ENCODE peak calls at places on chromosomes 12 and 14, in five cellular contexts. B is GM12878, G is K562, S is HepG2, R is H1. J is an unnamed sample.

GRCh38 chr14:81767266-81767987 is 233.8 kb upstream of the SEL1L start:
- DNase-seq in B (no peak), R (no peak), G (no peak), S (no peak), J (no peak)

GRCh38 chr12:132483208-132483607 is 6.7 kb upstream of the FBRSL1 start:
- DNase-seq in R (no peak), S (no peak), B (no peak), G (no peak), J (no peak)

GRCh38 chr12:2294651-2295475 is 242.1 kb downstream of the CACNA1C start:
- DNase-seq in B (no peak), R (no peak), G (no peak), S (no peak), J (no peak)

GRCh38 chr14:76759589-76759988 is 1.7 kb upstream of the VASH1 start:
- DNase-seq in R (no peak), S (no peak), B (no peak), G (no peak), J (peak; percentile 1)

GRCh38 chr12:100826323-100826722 is 31.7 kb downstream of the ANO4 start:
- DNase-seq in B (no peak), R (no peak), S (peak; percentile 23), G (peak; percentile 34), J (peak; percentile 70)

GRCh38 chr14:102732924-102733323 is 44.3 kb upstream of the TRAF3 start:
- DNase-seq in R (no peak), B (no peak), S (no peak), G (no peak), J (no peak)

GRCh38 chr12:50537538-50537919 is 32.7 kb downstream of the DIP2B start:
- DNase-seq in B (no peak), R (no peak), G (no peak), S (no peak), J (no peak)

GRCh38 chr12:2454778-2455177 is 340.0 kb upstream of the FKBP4 start:
- DNase-seq in G (no peak), B (no peak), R (no peak), S (no peak), J (no peak)

GRCh38 chr14:67971627-67972625 is 152.3 kb downstream of the RAD51B start:
- DNase-seq in G (no peak), S (no peak), R (no peak), B (no peak), J (no peak)

GRCh38 chr14:76844223-76844622 is 18.0 kb downstream of the LRRC74A start:
- DNase-seq in B (no peak), R (no peak), S (no peak), G (no peak), J (no peak)

GRCh38 chr14:35696119-35696518 is 113.0 kb downstream of the RALGAPA1 start:
- DNase-seq in S (no peak), B (no peak), G (no peak), R (no peak), J (no peak)

GRCh38 chr12:754238-754816 is 1.9 kb downstream of the WNK1 start:
- DNase-seq in G (no peak), B (no peak), R (no peak), S (no peak), J (no peak)

GRCh38 chr12:57529831-57530230 is 7.2 kb downstream of the MBD6 start:
- DNase-seq in R (no peak), S (no peak), G (no peak), B (no peak), J (no peak)

GRCh38 chr14:22871962-22872832 is 657 bp downstream of the LRP10 start:
- DNase-seq in S (peak; percentile 84), B (no peak), R (no peak), G (peak; percentile 83), J (peak; percentile 94)

GRCh38 chr12:71197460-71197859 is 39.7 kb upstream of the TSPAN8 start:
- DNase-seq in S (no peak), B (no peak), G (no peak), R (no peak), J (no peak)

GRCh38 chr14:53151867-53152626 is 1.1 kb downstream of the DDHD1 start:
- DNase-seq in S (peak; percentile 29), B (no peak), R (no peak), G (peak; percentile 28), J (peak; percentile 46)

GRCh38 chr14:77607741-77608302 is 8.6 kb downstream of the SPTLC2 start:
- DNase-seq in G (no peak), R (no peak), S (no peak), B (no peak), J (no peak)

GRCh38 chr12:79936670-79937069 is 1.8 kb upstream of the PPP1R12A start:
- DNase-seq in R (no peak), G (no peak), B (no peak), S (no peak), J (no peak)

GRCh38 chr12:57012600-57013465 is 3.5 kb downstream of the TAC3 start:
- DNase-seq in G (no peak), R (no peak), B (peak; percentile 32), S (no peak), J (no peak)

GRCh38 chr12:131271724-131272123 is 318.0 kb downstream of the ADGRD1 start:
- DNase-seq in G (no peak), B (no peak), S (no peak), R (no peak), J (no peak)

GRCh38 chr14:26276757-26277156 is 321.1 kb downstream of the NOVA1 start:
- DNase-seq in R (no peak), B (no peak), S (no peak), G (no peak), J (peak; percentile 38)

GRCh38 chr14:102731871-102732800 is 45.1 kb upstream of the TRAF3 start:
- DNase-seq in G (no peak), S (no peak), R (no peak), B (no peak), J (no peak)

GRCh38 chr12:8605057-8605456 is 7.6 kb downstream of the AICDA start:
- DNase-seq in G (no peak), B (no peak), R (no peak), S (no peak), J (no peak)

GRCh38 chr14:28382460-28383220 is 383.9 kb upstream of the FOXG1 start:
- DNase-seq in G (no peak), S (peak; percentile 44), B (no peak), R (no peak), J (no peak)
- TF ChIP-seq ATF2 in G (no peak), S (no peak), B (no peak), R (no peak), J (no peak)

GRCh38 chr14:105475269-105475915 is 771 bp downstream of the CRIP2 start:
- DNase-seq in G (no peak), R (no peak), B (no peak), S (no peak), J (no peak)

GRCh38 chr14:105472496-105472991 is 2.1 kb upstream of the CRIP2 start:
- DNase-seq in B (no peak), S (no peak), G (no peak), R (no peak), J (no peak)

GRCh38 chr14:105473033-105473676 is 1.5 kb upstream of the CRIP2 start:
- DNase-seq in B (no peak), R (no peak), G (no peak), S (no peak), J (no peak)

GRCh38 chr14:105474478-105475268 is at the start of gene CRIP2:
- DNase-seq in B (no peak), R (no peak), S (no peak), G (peak; percentile 88), J (no peak)

GRCh38 chr14:105473677-105474477 is 744 bp upstream of the CRIP2 start:
- DNase-seq in B (no peak), R (no peak), G (peak; percentile 85), S (peak; percentile 77), J (peak; percentile 99)
- TF ChIP-seq SP1 in B (no peak), R (no peak), G (no peak), S (no peak), J (no peak)

DNA sequence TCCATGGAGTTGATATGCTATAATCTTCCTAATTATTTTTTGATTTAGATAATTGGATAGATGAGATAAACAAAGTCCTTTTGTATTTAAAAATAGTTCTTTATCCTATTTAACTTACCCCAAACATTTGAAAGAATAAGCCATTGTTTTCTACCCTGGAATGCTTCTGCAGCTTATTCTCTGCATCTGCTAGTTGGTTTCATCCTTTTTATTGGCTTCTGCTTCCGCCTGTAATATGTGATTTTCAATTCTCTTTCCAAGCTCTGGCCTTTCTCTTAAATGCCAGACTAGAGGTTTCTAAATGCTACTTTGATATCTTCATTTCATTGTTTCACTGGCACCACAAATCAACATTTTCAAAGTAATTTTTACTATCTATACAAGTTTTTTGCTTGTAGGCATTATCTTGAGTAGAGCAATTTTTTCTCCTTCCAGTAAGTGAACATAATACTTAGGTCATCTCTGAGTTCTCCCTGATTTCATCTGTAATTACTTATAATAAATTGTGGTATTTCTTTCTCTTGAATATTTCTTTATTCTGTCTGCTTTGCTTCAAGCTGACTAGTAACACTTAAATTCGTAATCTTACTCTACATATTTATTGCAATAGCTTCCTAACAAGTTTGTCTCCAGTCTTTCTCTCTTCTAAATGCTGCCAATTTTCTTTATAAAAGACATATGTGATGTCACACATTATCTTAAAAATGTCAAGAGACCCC is 958.4 kb downstream of the SLC6A15 start:
- DNase-seq in B (no peak), G (no peak), S (no peak), R (no peak), J (no peak)
- TF ChIP-seq ATF2 in B (no peak), G (no peak), S (no peak), R (no peak), J (no peak)

GRCh38 chr12:65960820-65961691 is 136.8 kb downstream of the HMGA2 start:
- DNase-seq in S (peak; percentile 91), G (no peak), R (no peak), B (no peak), J (no peak)

GRCh38 chr12:65961731-65962130 is 137.4 kb downstream of the HMGA2 start:
- DNase-seq in S (no peak), B (no peak), G (no peak), R (no peak), J (no peak)

GRCh38 chr12:65965358-65965757 is 141.1 kb downstream of the HMGA2 start:
- DNase-seq in S (no peak), G (no peak), R (no peak), B (no peak), J (no peak)

GRCh38 chr12:65959452-65959851 is 135.2 kb downstream of the HMGA2 start:
- DNase-seq in B (no peak), R (no peak), G (no peak), S (no peak), J (no peak)

DNA sequence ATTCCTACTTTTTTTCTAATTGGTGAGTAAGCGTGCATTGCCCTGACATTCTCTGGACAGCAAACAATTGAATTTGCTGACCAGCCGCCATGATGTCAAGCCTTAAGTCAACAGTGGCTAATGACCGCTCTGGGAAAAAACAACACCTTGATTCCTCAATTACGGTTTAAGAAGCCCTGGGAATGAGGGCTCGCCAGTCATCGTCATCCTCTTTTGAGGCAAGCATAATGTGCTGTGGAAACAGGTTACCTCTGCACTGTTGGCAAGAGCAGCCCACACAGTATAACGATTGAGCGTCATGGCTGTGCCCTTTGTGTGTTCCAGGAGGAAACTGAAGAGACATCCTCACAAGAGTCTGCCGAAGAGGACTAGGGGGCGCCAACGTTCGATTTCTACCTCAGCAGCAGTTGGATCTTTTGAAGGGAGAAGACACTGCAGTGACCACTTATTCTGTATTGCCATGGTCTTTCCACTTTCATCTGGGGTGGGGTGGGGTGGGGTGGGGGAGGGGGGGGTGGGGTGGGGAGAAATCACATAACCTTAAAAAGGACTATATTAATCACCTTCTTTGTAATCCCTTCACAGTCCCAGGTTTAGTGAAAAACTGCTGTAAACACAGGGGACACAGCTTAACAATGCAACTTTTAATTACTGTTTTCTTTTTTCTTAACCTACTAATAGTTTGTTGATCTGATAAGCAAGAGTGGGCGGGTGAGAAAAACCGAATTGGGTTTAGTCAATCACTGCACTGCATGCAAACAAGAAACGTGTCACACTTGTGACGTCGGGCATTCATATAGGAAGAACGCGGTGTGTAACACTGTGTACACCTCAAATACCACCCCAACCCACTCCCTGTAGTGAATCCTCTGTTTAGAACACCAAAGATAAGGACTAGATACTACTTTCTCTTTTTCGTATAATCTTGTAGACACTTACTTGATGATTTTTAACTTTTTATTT is 138.9 kb downstream of the HMGA2 start:
- DNase-seq in R (no peak), S (no peak), G (peak; percentile 8), B (no peak), J (peak; percentile 72)
- TF ChIP-seq SP1 in R (no peak), S (no peak), G (no peak), B (no peak), J (no peak)